ENCODE peak calls at places on chromosomes 7 and 10, in eight cellular contexts. S, R, J, Y, D, H, A and V are unnamed samples.

GRCh38 chr10:86878973-86879781 is 78.2 kb downstream of the MMRN2 start:
- DNase-seq in S (no peak), R (no peak), J (no peak), Y (no peak), D (no peak), H (no peak), A (no peak), V (peak; percentile 21)

GRCh38 chr7:129423700-129424410 is 10.4 kb upstream of the STRIP2 start:
- DNase-seq in S (no peak), R (no peak), J (no peak), Y (no peak), D (no peak), H (no peak), A (peak; percentile 11), V (no peak)

GRCh38 chr10:90087197-90088007 is 386.0 kb downstream of the KIF20B start:
- DNase-seq in S (peak; percentile 13), R (no peak), J (peak; percentile 18), Y (no peak), D (no peak), H (no peak), A (peak; percentile 14), V (no peak)

GRCh38 chr10:79382491-79382941 is 35.2 kb downstream of the PPIF start:
- DNase-seq in S (no peak), R (peak; percentile 48), J (no peak), Y (peak; percentile 9), D (peak; percentile 66), H (peak; percentile 47), A (no peak), V (no peak)

GRCh38 chr10:19929466-19930140 is 113.4 kb downstream of the PLXDC2 start:
- DNase-seq in S (no peak), R (no peak), J (no peak), Y (no peak), D (no peak), H (no peak), A (no peak), V (no peak)

GRCh38 chr7:37916017-37916672 is 472 bp downstream of the SFRP4 start:
- DNase-seq in S (no peak), R (peak; percentile 55), J (peak; percentile 44), Y (peak; percentile 8), D (peak; percentile 77), H (peak; percentile 52), A (peak; percentile 73), V (no peak)

GRCh38 chr7:112510032-112510742 is 29.4 kb downstream of the LSMEM1 start:
- DNase-seq in S (no peak), R (no peak), J (no peak), Y (no peak), D (no peak), H (no peak), A (no peak), V (no peak)

GRCh38 chr10:100826983-100827818 is 81.8 kb downstream of the PAX2 start:
- DNase-seq in S (peak; percentile 41), R (no peak), J (peak; percentile 37), Y (peak; percentile 46), D (no peak), H (no peak), A (peak; percentile 46), V (no peak)

GRCh38 chr10:35843524-35844171 is 201.6 kb upstream of the FZD8 start:
- DNase-seq in S (no peak), R (no peak), J (no peak), Y (no peak), D (no peak), H (no peak), A (no peak), V (no peak)

GRCh38 chr7:65796205-65796604 is 76.7 kb upstream of the VKORC1L1 start:
- DNase-seq in S (no peak), R (no peak), J (no peak), Y (no peak), D (no peak), H (no peak), A (no peak), V (no peak)

GRCh38 chr7:148662646-148663045 is 36.1 kb upstream of the CUL1 start:
- DNase-seq in S (no peak), R (no peak), J (no peak), Y (no peak), D (no peak), H (no peak), A (no peak), V (no peak)

GRCh38 chr10:95261926-95262325 is 28.9 kb downstream of the PDLIM1 start:
- DNase-seq in S (no peak), R (no peak), J (no peak), Y (no peak), D (no peak), H (no peak), A (no peak), V (no peak)

GRCh38 chr7:129225931-129226572 is 1.2 kb downstream of the AHCYL2 start:
- DNase-seq in S (no peak), R (no peak), J (no peak), Y (no peak), D (no peak), H (no peak), A (no peak), V (no peak)

GRCh38 chr10:59991661-59992060 is 85.3 kb upstream of the CCDC6 start:
- DNase-seq in S (peak; percentile 36), R (peak; percentile 61), J (peak; percentile 91), Y (peak; percentile 36), D (no peak), H (no peak), A (peak; percentile 80), V (no peak)

GRCh38 chr10:86385806-86386205 is 19.2 kb upstream of the GRID1 start:
- DNase-seq in S (no peak), R (no peak), J (no peak), Y (no peak), D (no peak), H (no peak), A (no peak), V (no peak)

GRCh38 chr7:20198295-20198694 is 18.9 kb downstream of the MACC1 start:
- DNase-seq in S (no peak), R (no peak), J (no peak), Y (no peak), D (no peak), H (no peak), A (no peak), V (no peak)

GRCh38 chr10:26334932-26335573 is 103.1 kb upstream of the APBB1IP start:
- DNase-seq in S (peak; percentile 60), R (peak; percentile 52), J (peak; percentile 56), Y (peak; percentile 39), D (no peak), H (no peak), A (peak; percentile 81), V (peak; percentile 68)

GRCh38 chr10:123202526-123202925 is 48.3 kb downstream of the BUB3 start:
- DNase-seq in S (no peak), R (no peak), J (no peak), Y (no peak), D (no peak), H (no peak), A (no peak), V (no peak)

GRCh38 chr7:130294314-130294713 is 1.4 kb downstream of the CPA4 start:
- DNase-seq in S (no peak), R (no peak), J (no peak), Y (no peak), D (no peak), H (no peak), A (no peak), V (no peak)